ENCODE peak calls at places on chromosome 7, in ten cellular contexts. One of them, this sample, is unnamed.

GRCh38 chr7:3408814-3409595 is 108.0 kb downstream of the SDK1 start:
- DNase-seq in Calu3: no peak
- DNase-seq in Right ventricle myocardium superior: no peak
- DNase-seq in activated CD4-positive, alpha-beta T cell treated with anti-CD3 and anti-CD28 coated beads, Interleukin-2, amount 50 U/mL, for 1 hour: no peak
- DNase-seq in central memory CD8-positive, alpha-beta T cell: no peak
- DNase-seq in left cardiac atrium: no peak
- DNase-seq in activated T-cell treated with anti-CD3 and anti-CD28 coated beads, Interleukin-2, amount 50 U/mL, for 4 hours: no peak
- DNase-seq in H9: no peak
- DNase-seq in mesenchymal stem cell: peak
- DNase-seq in fibroblast of the conjunctiva: no peak
- DNase-seq in this sample: no peak

GRCh38 chr7:135178364-135178763 is 7.9 kb upstream of the CYREN start:
- DNase-seq in activated T-cell treated with anti-CD3 and anti-CD28 coated beads, Interleukin-2, amount 50 U/mL, for 4 hours: no peak
- DNase-seq in activated CD4-positive, alpha-beta T cell treated with anti-CD3 and anti-CD28 coated beads, Interleukin-2, amount 50 U/mL, for 1 hour: no peak
- DNase-seq in Right ventricle myocardium superior: no peak
- DNase-seq in central memory CD8-positive, alpha-beta T cell: no peak
- DNase-seq in mesenchymal stem cell: no peak
- DNase-seq in Calu3: peak
- DNase-seq in left cardiac atrium: no peak
- DNase-seq in fibroblast of the conjunctiva: no peak
- DNase-seq in H9: no peak
- DNase-seq in this sample: no peak

GRCh38 chr7:155280446-155281410 is 16.9 kb upstream of the INSIG1 start:
- DNase-seq in left cardiac atrium: no peak
- DNase-seq in Calu3: no peak
- DNase-seq in mesenchymal stem cell: no peak
- DNase-seq in Right ventricle myocardium superior: no peak
- DNase-seq in fibroblast of the conjunctiva: no peak
- DNase-seq in activated CD4-positive, alpha-beta T cell treated with anti-CD3 and anti-CD28 coated beads, Interleukin-2, amount 50 U/mL, for 1 hour: no peak
- DNase-seq in H9: no peak
- DNase-seq in central memory CD8-positive, alpha-beta T cell: no peak
- DNase-seq in activated T-cell treated with anti-CD3 and anti-CD28 coated beads, Interleukin-2, amount 50 U/mL, for 4 hours: no peak
- DNase-seq in this sample: no peak

GRCh38 chr7:26900283-26900682 is 35.9 kb upstream of the SKAP2 start:
- DNase-seq in Calu3: no peak
- DNase-seq in mesenchymal stem cell: no peak
- DNase-seq in Right ventricle myocardium superior: no peak
- DNase-seq in central memory CD8-positive, alpha-beta T cell: no peak
- DNase-seq in activated T-cell treated with anti-CD3 and anti-CD28 coated beads, Interleukin-2, amount 50 U/mL, for 4 hours: no peak
- DNase-seq in H9: no peak
- DNase-seq in activated CD4-positive, alpha-beta T cell treated with anti-CD3 and anti-CD28 coated beads, Interleukin-2, amount 50 U/mL, for 1 hour: no peak
- DNase-seq in fibroblast of the conjunctiva: no peak
- DNase-seq in left cardiac atrium: no peak
- DNase-seq in this sample: no peak

GRCh38 chr7:24825315-24825917 is 68.2 kb upstream of the GSDME start:
- DNase-seq in activated T-cell treated with anti-CD3 and anti-CD28 coated beads, Interleukin-2, amount 50 U/mL, for 4 hours: no peak
- DNase-seq in Right ventricle myocardium superior: no peak
- DNase-seq in H9: no peak
- DNase-seq in activated CD4-positive, alpha-beta T cell treated with anti-CD3 and anti-CD28 coated beads, Interleukin-2, amount 50 U/mL, for 1 hour: no peak
- DNase-seq in left cardiac atrium: no peak
- DNase-seq in central memory CD8-positive, alpha-beta T cell: no peak
- DNase-seq in Calu3: peak
- DNase-seq in fibroblast of the conjunctiva: no peak
- DNase-seq in mesenchymal stem cell: peak
- DNase-seq in this sample: no peak

GRCh38 chr7:87137271-87137670 is 15.0 kb upstream of the DMTF1 start:
- DNase-seq in Right ventricle myocardium superior: no peak
- DNase-seq in H9: no peak
- DNase-seq in central memory CD8-positive, alpha-beta T cell: no peak
- DNase-seq in fibroblast of the conjunctiva: no peak
- DNase-seq in left cardiac atrium: no peak
- DNase-seq in activated CD4-positive, alpha-beta T cell treated with anti-CD3 and anti-CD28 coated beads, Interleukin-2, amount 50 U/mL, for 1 hour: no peak
- DNase-seq in Calu3: no peak
- DNase-seq in mesenchymal stem cell: no peak
- DNase-seq in activated T-cell treated with anti-CD3 and anti-CD28 coated beads, Interleukin-2, amount 50 U/mL, for 4 hours: no peak
- DNase-seq in this sample: no peak

GRCh38 chr7:143407296-143408246 is 1.1 kb downstream of the EPHA1 start:
- DNase-seq in activated T-cell treated with anti-CD3 and anti-CD28 coated beads, Interleukin-2, amount 50 U/mL, for 4 hours: no peak
- DNase-seq in mesenchymal stem cell: no peak
- DNase-seq in left cardiac atrium: no peak
- DNase-seq in central memory CD8-positive, alpha-beta T cell: peak
- DNase-seq in Calu3: no peak
- DNase-seq in fibroblast of the conjunctiva: no peak
- DNase-seq in Right ventricle myocardium superior: no peak
- DNase-seq in activated CD4-positive, alpha-beta T cell treated with anti-CD3 and anti-CD28 coated beads, Interleukin-2, amount 50 U/mL, for 1 hour: no peak
- DNase-seq in H9: no peak
- DNase-seq in this sample: no peak

GRCh38 chr7:87876759-87877234 is 504 bp downstream of the DBF4 start:
- DNase-seq in central memory CD8-positive, alpha-beta T cell: no peak
- DNase-seq in left cardiac atrium: peak
- DNase-seq in H9: peak
- DNase-seq in fibroblast of the conjunctiva: peak
- DNase-seq in Right ventricle myocardium superior: peak
- DNase-seq in activated CD4-positive, alpha-beta T cell treated with anti-CD3 and anti-CD28 coated beads, Interleukin-2, amount 50 U/mL, for 1 hour: peak
- DNase-seq in activated T-cell treated with anti-CD3 and anti-CD28 coated beads, Interleukin-2, amount 50 U/mL, for 4 hours: peak
- DNase-seq in Calu3: peak
- DNase-seq in mesenchymal stem cell: peak
- DNase-seq in this sample: peak

GRCh38 chr7:35036361-35037171 is 719 bp downstream of the DPY19L1 start:
- DNase-seq in fibroblast of the conjunctiva: peak
- DNase-seq in central memory CD8-positive, alpha-beta T cell: peak
- DNase-seq in activated CD4-positive, alpha-beta T cell treated with anti-CD3 and anti-CD28 coated beads, Interleukin-2, amount 50 U/mL, for 1 hour: peak
- DNase-seq in Right ventricle myocardium superior: peak
- DNase-seq in left cardiac atrium: peak
- DNase-seq in activated T-cell treated with anti-CD3 and anti-CD28 coated beads, Interleukin-2, amount 50 U/mL, for 4 hours: peak
- DNase-seq in mesenchymal stem cell: peak
- DNase-seq in Calu3: peak
- DNase-seq in H9: peak
- DNase-seq in this sample: peak

GRCh38 chr7:77353911-77354310 is 62.2 kb downstream of the GSAP start:
- DNase-seq in H9: no peak
- DNase-seq in fibroblast of the conjunctiva: no peak
- DNase-seq in activated CD4-positive, alpha-beta T cell treated with anti-CD3 and anti-CD28 coated beads, Interleukin-2, amount 50 U/mL, for 1 hour: no peak
- DNase-seq in Calu3: no peak
- DNase-seq in mesenchymal stem cell: no peak
- DNase-seq in left cardiac atrium: no peak
- DNase-seq in Right ventricle myocardium superior: no peak
- DNase-seq in central memory CD8-positive, alpha-beta T cell: no peak
- DNase-seq in activated T-cell treated with anti-CD3 and anti-CD28 coated beads, Interleukin-2, amount 50 U/mL, for 4 hours: no peak
- DNase-seq in this sample: no peak

GRCh38 chr7:33075818-33076483 is 13.4 kb upstream of the NT5C3A start:
- DNase-seq in Calu3: no peak
- DNase-seq in H9: no peak
- DNase-seq in activated T-cell treated with anti-CD3 and anti-CD28 coated beads, Interleukin-2, amount 50 U/mL, for 4 hours: no peak
- DNase-seq in Right ventricle myocardium superior: no peak
- DNase-seq in activated CD4-positive, alpha-beta T cell treated with anti-CD3 and anti-CD28 coated beads, Interleukin-2, amount 50 U/mL, for 1 hour: no peak
- DNase-seq in fibroblast of the conjunctiva: no peak
- DNase-seq in left cardiac atrium: no peak
- DNase-seq in central memory CD8-positive, alpha-beta T cell: no peak
- DNase-seq in mesenchymal stem cell: no peak
- DNase-seq in this sample: no peak

GRCh38 chr7:141671705-141672496 is 30.1 kb downstream of the DENND11 start:
- DNase-seq in Calu3: no peak
- DNase-seq in central memory CD8-positive, alpha-beta T cell: no peak
- DNase-seq in H9: no peak
- DNase-seq in left cardiac atrium: no peak
- DNase-seq in mesenchymal stem cell: peak
- DNase-seq in fibroblast of the conjunctiva: no peak
- DNase-seq in activated T-cell treated with anti-CD3 and anti-CD28 coated beads, Interleukin-2, amount 50 U/mL, for 4 hours: no peak
- DNase-seq in Right ventricle myocardium superior: no peak
- DNase-seq in activated CD4-positive, alpha-beta T cell treated with anti-CD3 and anti-CD28 coated beads, Interleukin-2, amount 50 U/mL, for 1 hour: no peak
- DNase-seq in this sample: no peak

GRCh38 chr7:137325927-137326326 is 17.6 kb downstream of the PTN start:
- DNase-seq in activated T-cell treated with anti-CD3 and anti-CD28 coated beads, Interleukin-2, amount 50 U/mL, for 4 hours: no peak
- DNase-seq in fibroblast of the conjunctiva: no peak
- DNase-seq in left cardiac atrium: no peak
- DNase-seq in activated CD4-positive, alpha-beta T cell treated with anti-CD3 and anti-CD28 coated beads, Interleukin-2, amount 50 U/mL, for 1 hour: no peak
- DNase-seq in Calu3: no peak
- DNase-seq in mesenchymal stem cell: no peak
- DNase-seq in central memory CD8-positive, alpha-beta T cell: no peak
- DNase-seq in H9: no peak
- DNase-seq in Right ventricle myocardium superior: no peak
- DNase-seq in this sample: no peak

GRCh38 chr7:15998617-15999016 is 312.1 kb upstream of the MEOX2 start:
- DNase-seq in mesenchymal stem cell: no peak
- DNase-seq in central memory CD8-positive, alpha-beta T cell: no peak
- DNase-seq in activated T-cell treated with anti-CD3 and anti-CD28 coated beads, Interleukin-2, amount 50 U/mL, for 4 hours: no peak
- DNase-seq in left cardiac atrium: no peak
- DNase-seq in activated CD4-positive, alpha-beta T cell treated with anti-CD3 and anti-CD28 coated beads, Interleukin-2, amount 50 U/mL, for 1 hour: no peak
- DNase-seq in Right ventricle myocardium superior: no peak
- DNase-seq in H9: no peak
- DNase-seq in fibroblast of the conjunctiva: no peak
- DNase-seq in Calu3: no peak
- DNase-seq in this sample: no peak

GRCh38 chr7:41006591-41006990 is 696.3 kb downstream of the INHBA start:
- DNase-seq in fibroblast of the conjunctiva: peak
- DNase-seq in mesenchymal stem cell: peak
- DNase-seq in H9: no peak
- DNase-seq in Right ventricle myocardium superior: no peak
- DNase-seq in central memory CD8-positive, alpha-beta T cell: no peak
- DNase-seq in Calu3: peak
- DNase-seq in left cardiac atrium: no peak
- DNase-seq in activated T-cell treated with anti-CD3 and anti-CD28 coated beads, Interleukin-2, amount 50 U/mL, for 4 hours: no peak
- DNase-seq in activated CD4-positive, alpha-beta T cell treated with anti-CD3 and anti-CD28 coated beads, Interleukin-2, amount 50 U/mL, for 1 hour: no peak
- DNase-seq in this sample: no peak

GRCh38 chr7:129774871-129775694 is 163.6 kb downstream of the NRF1 start:
- DNase-seq in activated CD4-positive, alpha-beta T cell treated with anti-CD3 and anti-CD28 coated beads, Interleukin-2, amount 50 U/mL, for 1 hour: no peak
- DNase-seq in Right ventricle myocardium superior: peak
- DNase-seq in fibroblast of the conjunctiva: no peak
- DNase-seq in activated T-cell treated with anti-CD3 and anti-CD28 coated beads, Interleukin-2, amount 50 U/mL, for 4 hours: no peak
- DNase-seq in central memory CD8-positive, alpha-beta T cell: no peak
- DNase-seq in left cardiac atrium: no peak
- DNase-seq in mesenchymal stem cell: no peak
- DNase-seq in Calu3: no peak
- DNase-seq in H9: no peak
- DNase-seq in this sample: no peak